ENCODE peak calls at places on chromosomes 4 and X, in nine cellular contexts. V is cardiac muscle cell, D is astrocyte, R is A549, E is MM.1S, H is right atrium auricular region, U is small intestine, J is heart left ventricle, L is endothelial cell of umbilical vein. B is an unnamed sample.

GRCh38 chrX:29308726-29309125 is 721.5 kb downstream of the IL1RAPL1 start:
- DNase-seq in V (no peak), D (no peak), R (no peak), E (no peak), H (no peak), U (no peak), J (no peak), L (no peak), B (no peak)

GRCh38 chrX:134460861-134461218 is 875 bp downstream of the HPRT1 start:
- DNase-seq in V (peak), D (no peak), R (no peak), E (peak), H (no peak), U (peak), J (no peak), L (peak), B (no peak)

GRCh38 chr4:177322156-177322685 is 12.5 kb downstream of the NEIL3 start:
- DNase-seq in V (no peak), D (peak), R (no peak), E (no peak), H (no peak), U (peak), J (no peak), L (peak), B (no peak)

GRCh38 chr4:2482693-2483092 is 13.8 kb downstream of the RNF4 start:
- DNase-seq in V (no peak), D (peak), R (no peak), E (no peak), H (no peak), U (peak), J (peak), L (peak), B (no peak)

GRCh38 chr4:94127707-94128328 is 79.8 kb upstream of the SMARCAD1 start:
- DNase-seq in V (peak), D (peak), R (peak), E (peak), H (no peak), U (peak), J (no peak), L (peak), B (no peak)

GRCh38 chr4:168511780-168512467 is 15.1 kb downstream of the PALLD start:
- DNase-seq in V (no peak), D (no peak), R (no peak), E (no peak), H (no peak), U (no peak), J (no peak), L (no peak), B (no peak)

GRCh38 chrX:109281478-109282275 is 200.2 kb downstream of the GUCY2F start:
- DNase-seq in V (peak), D (peak), R (no peak), E (peak), H (no peak), U (peak), J (peak), L (peak), B (peak)

GRCh38 chr4:11710484-11710883 is 281.8 kb upstream of the HS3ST1 start:
- DNase-seq in V (no peak), D (peak), R (no peak), E (no peak), H (no peak), U (no peak), J (no peak), L (no peak), B (no peak)

GRCh38 chr4:25984796-25985195 is 70.8 kb downstream of the SMIM20 start:
- DNase-seq in V (no peak), D (no peak), R (no peak), E (no peak), H (no peak), U (no peak), J (no peak), L (no peak), B (no peak)

GRCh38 chrX:114924846-114925245 is 92.6 kb downstream of the IL13RA2 start:
- DNase-seq in V (peak), D (peak), R (no peak), E (no peak), H (no peak), U (no peak), J (no peak), L (no peak), B (no peak)

GRCh38 chr4:150817017-150817416 is 198.1 kb downstream of the LRBA start:
- DNase-seq in V (no peak), D (peak), R (no peak), E (no peak), H (no peak), U (no peak), J (no peak), L (no peak), B (no peak)

GRCh38 chr4:22237155-22237751 is 278.6 kb downstream of the ADGRA3 start:
- DNase-seq in V (peak), D (no peak), R (no peak), E (peak), H (no peak), U (peak), J (no peak), L (no peak), B (no peak)

GRCh38 chrX:43676960-43677582 is 21.0 kb downstream of the MAOA start:
- DNase-seq in V (no peak), D (peak), R (no peak), E (no peak), H (no peak), U (no peak), J (no peak), L (no peak), B (peak)

GRCh38 chr4:122309988-122310626 is 68.7 kb upstream of the ADAD1 start:
- DNase-seq in V (no peak), D (no peak), R (peak), E (no peak), H (no peak), U (no peak), J (no peak), L (no peak), B (no peak)

GRCh38 chr4:30948653-30949052 is 228.5 kb downstream of the PCDH7 start:
- DNase-seq in V (no peak), D (peak), R (no peak), E (no peak), H (no peak), U (no peak), J (no peak), L (peak), B (no peak)

GRCh38 chrX:117543885-117544284 is 572.7 kb downstream of the KLHL13 start:
- DNase-seq in V (no peak), D (no peak), R (no peak), E (no peak), H (no peak), U (no peak), J (no peak), L (no peak), B (no peak)

GRCh38 chr4:176779421-176779820 is 13.3 kb downstream of the VEGFC start:
- DNase-seq in V (no peak), D (no peak), R (no peak), E (no peak), H (no peak), U (no peak), J (no peak), L (no peak), B (no peak)

GRCh38 chr4:74038161-74039064 is at the start of gene CXCL3:
- DNase-seq in V (peak), D (no peak), R (peak), E (no peak), H (peak), U (peak), J (peak), L (peak), B (peak)

GRCh38 chr4:71550220-71551190 is 211.7 kb downstream of the SLC4A4 start:
- DNase-seq in V (peak), D (peak), R (no peak), E (no peak), H (no peak), U (peak), J (no peak), L (no peak), B (no peak)

GRCh38 chr4:41620594-41621256 is 82.8 kb downstream of the LIMCH1 start:
- DNase-seq in V (no peak), D (no peak), R (no peak), E (no peak), H (no peak), U (no peak), J (no peak), L (no peak), B (peak)

GRCh38 chr4:164012396-164013027 is 518.0 kb downstream of the TMA16 start:
- DNase-seq in V (peak), D (peak), R (no peak), E (peak), H (no peak), U (peak), J (no peak), L (no peak), B (no peak)

GRCh38 chrX:19791562-19791961 is 95.8 kb downstream of the SH3KBP1 start:
- DNase-seq in V (no peak), D (peak), R (no peak), E (no peak), H (no peak), U (no peak), J (no peak), L (no peak), B (no peak)

GRCh38 chr4:20086067-20086466 is 165.6 kb upstream of the SLIT2 start:
- DNase-seq in V (no peak), D (no peak), R (no peak), E (no peak), H (no peak), U (no peak), J (no peak), L (no peak), B (no peak)

DNA sequence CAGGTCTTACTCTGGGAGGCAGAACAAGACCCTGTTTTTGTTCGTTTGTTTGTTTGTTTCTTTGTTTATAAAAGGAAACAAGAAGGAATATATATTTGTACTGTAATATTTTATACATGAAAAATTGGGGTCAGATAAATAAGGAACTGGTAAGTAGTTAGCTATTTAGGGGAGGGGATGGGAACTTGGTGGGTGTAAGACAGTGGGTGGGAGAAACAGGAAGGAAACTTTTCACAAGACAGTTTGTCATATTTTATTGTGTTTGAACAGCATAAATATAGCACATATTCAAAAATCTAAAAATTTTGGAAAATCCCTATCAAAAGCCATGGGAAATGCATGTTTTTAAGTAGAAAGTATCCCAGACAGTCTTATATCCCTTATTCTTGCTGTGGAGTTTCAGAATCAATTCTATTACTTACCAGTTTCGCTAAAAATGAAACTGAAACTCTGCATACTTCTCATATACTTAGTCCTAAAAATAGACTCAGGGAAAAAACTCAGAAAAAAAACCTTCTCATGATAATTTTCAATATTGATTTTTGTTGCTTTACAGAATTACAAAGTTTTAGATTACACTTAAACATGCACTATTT is 22.3 kb upstream of the RASGEF1B start:
- DNase-seq in V (no peak), D (no peak), R (no peak), E (peak), H (no peak), U (peak), J (no peak), L (no peak), B (no peak)
- H3K4me3 ChIP-seq in V (no peak), D (no peak), R (no peak), E (peak), H (peak), U (no peak), J (no peak), L (no peak), B (no peak)

GRCh38 chr4:6281436-6282144 is 11.9 kb downstream of the WFS1 start:
- DNase-seq in V (no peak), D (no peak), R (no peak), E (no peak), H (peak), U (no peak), J (peak), L (no peak), B (peak)
- H3K27ac ChIP-seq in V (no peak), D (no peak), R (no peak), E (no peak), H (peak), U (peak), J (peak), L (no peak), B (peak)

GRCh38 chr4:86586160-86586572 is 7.9 kb upstream of the PTPN13 start:
- DNase-seq in V (no peak), D (no peak), R (no peak), E (no peak), H (no peak), U (no peak), J (no peak), L (no peak), B (no peak)
- H3K4me3 ChIP-seq in V (no peak), D (no peak), R (no peak), E (no peak), H (no peak), U (no peak), J (no peak), L (no peak), B (no peak)

GRCh38 chr4:103098746-103099421 is 750 bp downstream of the BDH2 start:
- DNase-seq in V (peak), D (no peak), R (no peak), E (no peak), H (no peak), U (peak), J (no peak), L (peak), B (no peak)
- H3K27ac ChIP-seq in V (no peak), D (peak), R (peak), E (no peak), H (peak), U (peak), J (peak), L (peak), B (peak)

DNA sequence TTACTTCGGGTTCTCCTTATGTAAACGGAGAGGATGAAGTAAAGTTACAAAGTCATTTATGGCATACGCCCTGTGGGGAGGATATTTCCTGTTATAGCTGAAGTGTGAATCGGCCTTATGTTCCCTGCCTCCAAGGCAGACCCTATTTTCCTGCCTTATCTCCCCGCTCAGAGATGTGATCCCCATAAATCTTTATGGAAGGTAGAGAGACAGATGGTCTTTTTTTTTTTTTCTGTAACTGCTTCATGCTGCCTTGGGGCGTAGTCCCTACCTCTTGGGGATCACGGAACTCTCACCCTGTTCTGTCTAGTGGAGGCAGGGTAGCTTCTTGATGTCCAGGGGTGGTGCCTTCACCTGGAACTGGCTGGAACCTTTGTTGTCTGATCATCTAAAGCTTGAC is 56.1 kb upstream of the DHX15 start:
- DNase-seq in V (no peak), D (no peak), R (no peak), E (no peak), H (no peak), U (peak), J (no peak), L (no peak), B (no peak)
- H3K4me3 ChIP-seq in V (no peak), D (no peak), R (no peak), E (no peak), H (no peak), U (no peak), J (no peak), L (no peak), B (no peak)

B was measured in heart right ventricle.